ENCODE peak calls at places on chromosomes 6 and 20, in six cellular contexts. F is pancreas, E is mammary epithelial cell, N is iris pigment epithelial cell, X is mucosa of gallbladder, A is H7. R is an unnamed sample.

GRCh38 chr20:32707691-32708581 is 34.2 kb upstream of the C20orf203 start:
- DNase-seq in X (no peak), F (no peak), N (peak; percentile 14), E (no peak), A (no peak), R (no peak)

GRCh38 chr6:94510877-94511276 is 1066.5 kb upstream of the MANEA start:
- DNase-seq in E (no peak), X (no peak), A (peak; percentile 10), N (no peak), F (no peak), R (no peak)

GRCh38 chr6:49918787-49919186 is 45.2 kb downstream of the DEFB114 start:
- DNase-seq in X (no peak), A (no peak), N (no peak), F (no peak), E (no peak), R (no peak)

GRCh38 chr6:134908906-134909516 is 40.9 kb downstream of the ALDH8A1 start:
- DNase-seq in E (peak; percentile 100), A (no peak), N (peak; percentile 98), F (peak; percentile 21), X (peak; percentile 18), R (peak; percentile 92)

GRCh38 chr6:159254186-159254585 is 85.0 kb downstream of the FNDC1 start:
- DNase-seq in X (no peak), A (no peak), F (no peak), E (no peak), N (peak; percentile 6), R (peak; percentile 58)

GRCh38 chr6:75024796-75025195 is 181.1 kb downstream of the COL12A1 start:
- DNase-seq in F (no peak), A (no peak), X (no peak), E (no peak), N (peak; percentile 66), R (peak; percentile 12)

GRCh38 chr6:166640342-166641043 is 13.4 kb upstream of the RPS6KA2 start:
- DNase-seq in N (no peak), E (peak; percentile 44), X (no peak), A (peak; percentile 83), F (no peak), R (no peak)

GRCh38 chr20:10061641-10062040 is 26.9 kb downstream of the ANKEF1 start:
- DNase-seq in F (no peak), A (no peak), X (no peak), E (no peak), N (no peak), R (no peak)

R was measured in fibroblast of the conjunctiva.